ENCODE peak calls at places on chromosomes 6 and 20, in ten cellular contexts. S is upper lobe of right lung, Z is SJSA1, L is heart left ventricle, N is tibial nerve, K is IMR-90, V is breast epithelium, G is mucosa of descending colon, U is GM23248, X is hepatocyte. Y is an unnamed sample. For H3K9me3, the result is how much of the 10 kb centered on the place peaks cover.

GRCh38 chr6:137303436-137303835 is 84.3 kb upstream of the IFNGR1 start:
- DNase-seq in V (no peak), S (no peak), X (no peak), L (no peak), U (no peak), K (peak), G (no peak), Z (no peak), N (no peak), Y (no peak)

GRCh38 chr6:48092550-48093217 is 18.3 kb downstream of the PTCHD4 start:
- DNase-seq in V (no peak), G (no peak), U (no peak), N (no peak), K (no peak), X (no peak), L (no peak), S (no peak), Z (no peak), Y (no peak)

GRCh38 chr6:36834576-36835293 is 4.5 kb downstream of the CPNE5 start:
- DNase-seq in K (no peak), N (no peak), G (no peak), U (no peak), Z (no peak), L (no peak), S (no peak), X (no peak), V (no peak), Y (no peak)

GRCh38 chr6:11616200-11616611 is 78.7 kb downstream of the TMEM170B start:
- DNase-seq in N (no peak), G (no peak), V (no peak), X (no peak), L (no peak), Z (peak), S (no peak), K (peak), U (peak), Y (peak)

GRCh38 chr6:40710626-40711354 is 123.6 kb upstream of the LRFN2 start:
- DNase-seq in N (no peak), U (no peak), Z (no peak), V (no peak), K (no peak), X (no peak), G (no peak), S (no peak), L (peak), Y (no peak)

GRCh38 chr6:8707956-8708772 is 272.8 kb upstream of the SLC35B3 start:
- DNase-seq in L (no peak), S (peak), K (no peak), V (peak), G (no peak), U (peak), Z (no peak), X (peak), N (no peak), Y (peak)

GRCh38 chr6:85678000-85678601 is 35.4 kb upstream of the SYNCRIP start:
- DNase-seq in U (peak), N (no peak), X (no peak), L (no peak), G (no peak), V (no peak), S (no peak), K (no peak), Z (no peak), Y (no peak)

GRCh38 chr20:54429364-54429763 is 46.0 kb upstream of the DOK5 start:
- DNase-seq in G (no peak), X (no peak), V (no peak), U (no peak), L (no peak), S (no peak), N (no peak), Z (no peak), K (no peak), Y (no peak)

GRCh38 chr6:100454571-100455229 is 10.0 kb downstream of the SIM1 start:
- DNase-seq in Z (no peak), G (no peak), V (no peak), U (no peak), N (no peak), S (no peak), K (no peak), X (no peak), L (no peak), Y (no peak)

GRCh38 chr6:115570326-115570725 is 490.4 kb downstream of the FRK start:
- DNase-seq in L (no peak), V (no peak), Z (peak), G (no peak), X (no peak), N (no peak), S (no peak), U (no peak), K (peak), Y (no peak)

GRCh38 chr6:82337688-82338257 is 25.8 kb upstream of the TPBG start:
- DNase-seq in S (no peak), V (no peak), G (no peak), K (no peak), X (no peak), U (no peak), Z (no peak), N (no peak), L (no peak), Y (no peak)

GRCh38 chr20:4901031-4901818 is 100.1 kb downstream of the SLC23A2 start:
- DNase-seq in L (no peak), U (no peak), N (no peak), Z (no peak), X (no peak), S (no peak), V (no peak), K (no peak), G (no peak), Y (no peak)

GRCh38 chr6:155853011-155853410 is 397.4 kb upstream of the NOX3 start:
- DNase-seq in X (no peak), S (no peak), Z (no peak), U (no peak), V (no peak), L (no peak), N (no peak), G (no peak), K (no peak), Y (no peak)

GRCh38 chr6:128827675-128828464 is 55.1 kb upstream of the LAMA2 start:
- DNase-seq in N (no peak), G (no peak), V (no peak), K (peak), S (no peak), L (no peak), X (no peak), U (peak), Z (no peak), Y (no peak)

GRCh38 chr6:158818008-158818579 is 1.1 kb downstream of the EZR start:
- DNase-seq in G (peak), L (peak), Z (peak), X (peak), N (peak), K (peak), V (peak), U (peak), S (peak), Y (peak)

GRCh38 chr6:41939848-41940758 is 1.5 kb downstream of the CCND3 start:
- DNase-seq in S (no peak), K (peak), G (peak), L (no peak), U (peak), X (peak), V (no peak), Z (no peak), N (no peak), Y (no peak)

GRCh38 chr6:28212510-28213212 is 12.4 kb upstream of the ZSCAN9 start:
- DNase-seq in Z (peak), X (peak), K (peak), U (peak), V (no peak), N (no peak), S (peak), G (peak), L (no peak), Y (peak)

GRCh38 chr20:58618694-58619540 is 32.2 kb upstream of the STX16 start:
- DNase-seq in X (no peak), V (no peak), L (no peak), N (no peak), U (peak), S (no peak), Z (peak), K (peak), G (no peak), Y (no peak)

GRCh38 chr6:55776131-55776530 is 99.3 kb downstream of the BMP5 start:
- DNase-seq in V (no peak), G (no peak), X (peak), K (no peak), N (no peak), S (no peak), L (no peak), Z (no peak), U (no peak), Y (no peak)

GRCh38 chr20:21509597-21510331 is 4.1 kb downstream of the NKX2-2 start:
- DNase-seq in N (no peak), Z (no peak), U (peak), X (no peak), L (no peak), S (no peak), G (no peak), K (peak), V (no peak), Y (peak)

GRCh38 chr20:10553326-10553984 is 118.3 kb downstream of the SLX4IP start:
- DNase-seq in G (no peak), N (peak), U (peak), X (peak), L (peak), V (peak), Z (peak), S (peak), K (peak), Y (peak)

GRCh38 chr20:37484386-37484785 is 36.7 kb upstream of the NNAT start:
- DNase-seq in Z (no peak), V (no peak), U (no peak), S (peak), K (no peak), G (no peak), N (no peak), L (no peak), X (no peak), Y (no peak)

GRCh38 chr20:41738584-41739193 is 120.5 kb upstream of the CHD6 start:
- DNase-seq in K (peak), N (peak), U (peak), G (no peak), X (peak), L (peak), S (no peak), Z (peak), V (peak), Y (peak)

GRCh38 chr20:10672579-10673127 is 1.1 kb downstream of the JAG1 start:
- DNase-seq in Z (peak), L (peak), K (peak), S (peak), G (peak), N (no peak), X (peak), V (peak), U (peak), Y (peak)

GRCh38 chr6:134307074-134307473 is 10.8 kb downstream of the SGK1 start:
- DNase-seq in K (no peak), G (no peak), L (no peak), V (no peak), S (no peak), N (no peak), X (no peak), U (no peak), Z (no peak), Y (no peak)

GRCh38 chr6:112683926-112684325 is 336.8 kb downstream of the RFPL4B start:
- DNase-seq in S (no peak), K (peak), U (peak), X (no peak), Z (no peak), L (no peak), N (no peak), V (no peak), G (no peak), Y (no peak)

GRCh38 chr6:35483490-35483889 is 13.4 kb downstream of the TEAD3 start:
- DNase-seq in G (no peak), K (no peak), V (no peak), S (no peak), U (no peak), N (no peak), X (no peak), Z (no peak), L (no peak), Y (no peak)

GRCh38 chr6:166412911-166413384 is 30.2 kb upstream of the MPC1 start:
- DNase-seq in G (no peak), U (no peak), Z (no peak), V (no peak), X (no peak), L (no peak), S (no peak), N (no peak), K (no peak), Y (no peak)

GRCh38 chr6:33621396-33622388 is 570 bp downstream of the ITPR3 start:
- DNase-seq in L (no peak), S (peak), N (peak), V (no peak), K (no peak), U (peak), X (peak), Z (no peak), G (peak), Y (peak)

GRCh38 chr6:144893737-144894151 is 608.6 kb downstream of the UTRN start:
- DNase-seq in G (no peak), L (no peak), V (no peak), N (no peak), S (no peak), K (no peak), Z (peak), X (peak), U (no peak), Y (no peak)

GRCh38 chr6:158080849-158081656 is 87.0 kb downstream of the SERAC1 start:
- DNase-seq in L (no peak), X (no peak), Z (no peak), S (no peak), N (no peak), G (no peak), K (no peak), U (no peak), V (no peak), Y (no peak)

GRCh38 chr20:44073675-44074071 is 113.3 kb downstream of the JPH2 start:
- DNase-seq in K (no peak), Z (no peak), S (peak), V (no peak), G (no peak), L (no peak), X (no peak), N (no peak), U (no peak), Y (no peak)

GRCh38 chr20:214383-214782 is 12.7 kb upstream of the DEFB129 start:
- DNase-seq in V (no peak), L (no peak), Z (no peak), N (no peak), G (no peak), U (no peak), K (no peak), X (no peak), S (no peak), Y (no peak)

GRCh38 chr6:79257381-79258205 is 23.1 kb upstream of the HMGN3 start:
- DNase-seq in S (no peak), K (peak), V (no peak), X (peak), L (no peak), G (no peak), Z (no peak), U (peak), N (no peak), Y (peak)

GRCh38 chr6:116615937-116616756 is at the start of gene RSPH4A:
- DNase-seq in U (peak), S (peak), Z (peak), L (peak), G (peak), X (peak), K (peak), V (peak), N (peak), Y (peak)

GRCh38 chr20:6490849-6491248 is 276.6 kb upstream of the BMP2 start:
- DNase-seq in X (peak), N (no peak), G (no peak), K (no peak), V (no peak), L (no peak), Z (no peak), U (no peak), S (no peak), Y (no peak)

GRCh38 chr6:392441-393390 is 1.2 kb downstream of the IRF4 start:
- DNase-seq in V (no peak), N (no peak), X (no peak), K (no peak), L (no peak), S (no peak), Z (no peak), U (peak), G (no peak), Y (no peak)

GRCh38 chr20:9985281-9985680 is 49.5 kb upstream of the ANKEF1 start:
- DNase-seq in V (no peak), K (no peak), S (no peak), G (no peak), N (no peak), Z (no peak), X (no peak), L (no peak), U (no peak), Y (no peak)

GRCh38 chr6:30282522-30282921 is 44.2 kb upstream of the TRIM39 start:
- DNase-seq in G (no peak), S (no peak), U (no peak), K (no peak), X (no peak), N (no peak), L (no peak), V (no peak), Z (no peak), Y (no peak)
- H3K9me3 ChIP-seq in G (half or more), S (half or more), U (under half), K (under half), X (half or more), N (half or more), L (under half), V (half or more), Z (under half), Y (under half)

DNA sequence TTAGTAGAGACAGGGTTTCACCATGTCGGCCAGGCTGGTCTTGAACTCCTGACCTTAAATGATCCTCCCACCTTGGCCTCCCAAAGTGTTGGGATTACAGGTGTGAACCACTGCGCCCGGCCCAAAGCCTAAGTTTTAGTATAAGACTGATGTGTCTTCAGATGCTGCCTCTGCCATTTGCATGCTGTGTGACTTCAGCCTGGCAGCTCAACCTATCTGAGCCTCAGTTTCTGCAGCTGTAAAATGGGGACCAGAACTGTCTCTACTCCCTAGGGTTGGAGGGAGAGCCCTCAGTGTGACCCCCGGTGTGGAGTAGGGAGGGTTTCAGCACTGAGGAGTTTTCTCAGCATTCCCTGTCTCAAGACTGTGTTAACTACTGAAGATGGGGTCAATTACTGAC is 64.6 kb downstream of the PHACTR3 start:
- DNase-seq in K (no peak), U (no peak), G (no peak), N (no peak), S (no peak), X (no peak), Z (no peak), L (no peak), V (no peak), Y (no peak)
- H3K9me3 ChIP-seq in K (half or more), U (under half), G (under half), N (under half), S (under half), X (under half), Z (under half), L (under half), V (under half), Y (under half)

GRCh38 chr6:140773276-140773675 is 1359.4 kb upstream of the GJE1 start:
- DNase-seq in Z (no peak), N (no peak), X (no peak), L (no peak), U (no peak), S (no peak), K (no peak), G (no peak), V (no peak), Y (no peak)

GRCh38 chr6:140766999-140767398 is 1365.7 kb upstream of the GJE1 start:
- DNase-seq in U (no peak), K (no peak), V (no peak), S (no peak), N (no peak), G (no peak), X (no peak), Z (no peak), L (no peak), Y (no peak)

GRCh38 chr6:140774080-140774505 is 1358.6 kb upstream of the GJE1 start:
- DNase-seq in N (no peak), K (peak), L (peak), G (no peak), U (peak), Z (peak), V (no peak), X (peak), S (no peak), Y (peak)

DNA sequence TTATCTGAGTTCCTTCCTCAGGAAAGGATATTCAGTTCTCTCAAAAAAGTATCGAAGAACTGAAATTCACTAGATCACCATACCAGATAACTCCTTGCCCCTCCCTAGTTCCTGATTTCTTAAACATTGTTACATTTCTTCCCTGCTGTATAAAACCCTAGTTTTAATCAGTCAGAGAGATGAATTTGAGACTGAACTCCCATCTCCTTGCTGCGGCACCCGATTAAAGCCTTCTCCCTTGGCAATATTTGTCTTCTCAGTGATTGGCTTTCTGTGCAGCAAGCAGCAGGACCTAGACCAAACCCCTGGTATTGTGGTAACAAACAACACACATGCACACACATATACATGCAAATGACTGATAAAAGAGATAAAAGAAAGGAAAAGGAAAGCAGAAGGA is 1364.6 kb upstream of the GJE1 start:
- DNase-seq in G (no peak), U (no peak), K (no peak), N (no peak), L (no peak), V (no peak), S (no peak), Z (no peak), X (no peak), Y (no peak)
- H3K9me3 ChIP-seq in G (under half), U (under half), K (under half), N (under half), L (under half), V (under half), S (under half), Z (under half), X (under half), Y (under half)

GRCh38 chr6:70714716-70715257 is 47.1 kb downstream of the SMAP1 start:
- DNase-seq in N (no peak), U (no peak), K (no peak), Z (no peak), V (no peak), X (no peak), G (no peak), S (no peak), L (no peak), Y (no peak)
- H3K9me3 ChIP-seq in N (under half), U (under half), K (under half), Z (under half), V (under half), X (under half), G (under half), S (under half), L (under half), Y (under half)

GRCh38 chr6:106901062-106901461 is 73.5 kb downstream of the CD24 start:
- DNase-seq in U (no peak), Z (no peak), X (no peak), K (no peak), G (no peak), V (no peak), S (no peak), N (no peak), L (no peak), Y (no peak)
- H3K9me3 ChIP-seq in U (under half), Z (under half), X (under half), K (under half), G (under half), V (under half), S (under half), N (under half), L (under half), Y (under half)

GRCh38 chr6:80404889-80405288 is 298.4 kb downstream of the BCKDHB start:
- DNase-seq in X (no peak), U (no peak), N (no peak), G (no peak), S (no peak), L (no peak), K (no peak), V (no peak), Z (no peak), Y (no peak)
- H3K9me3 ChIP-seq in X (under half), U (under half), N (under half), G (under half), S (under half), L (under half), K (under half), V (under half), Z (under half), Y (under half)

GRCh38 chr20:57225197-57225733 is 41.2 kb downstream of the BMP7 start:
- DNase-seq in X (no peak), G (no peak), V (no peak), Z (no peak), S (no peak), L (no peak), U (no peak), N (no peak), K (no peak), Y (no peak)

GRCh38 chr20:57224641-57225138 is 41.8 kb downstream of the BMP7 start:
- DNase-seq in N (no peak), L (no peak), U (peak), S (no peak), Z (no peak), V (no peak), K (no peak), X (no peak), G (no peak), Y (peak)

GRCh38 chr20:57223648-57224489 is 42.6 kb downstream of the BMP7 start:
- DNase-seq in L (no peak), X (no peak), G (no peak), U (peak), S (no peak), N (peak), K (no peak), V (no peak), Z (no peak), Y (peak)

GRCh38 chr20:57222631-57222950 is 43.9 kb downstream of the BMP7 start:
- DNase-seq in L (no peak), X (no peak), Z (no peak), V (no peak), G (no peak), S (no peak), K (no peak), U (no peak), N (no peak), Y (peak)

DNA sequence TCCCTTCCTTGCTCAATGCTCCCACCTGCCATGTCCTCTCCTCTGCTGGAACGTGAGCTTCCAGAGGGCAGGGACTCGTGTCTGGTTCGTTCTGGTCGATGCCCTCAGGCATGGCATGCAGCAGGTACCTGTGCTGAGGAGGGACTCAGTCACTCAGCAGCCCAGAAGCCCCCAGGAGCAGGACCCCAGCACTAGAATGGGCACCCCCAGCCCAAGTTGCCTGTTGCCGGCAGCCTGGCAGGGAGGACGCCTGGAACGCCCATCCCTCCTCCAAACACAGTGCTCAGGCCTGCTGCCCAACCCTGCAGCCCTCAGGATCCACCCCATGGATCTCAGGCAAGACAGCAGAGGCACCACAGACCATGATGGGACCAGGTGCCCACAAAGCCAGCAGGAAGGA is 40.6 kb downstream of the BMP7 start:
- DNase-seq in N (no peak), V (no peak), U (no peak), X (no peak), G (no peak), K (no peak), S (no peak), Z (no peak), L (no peak), Y (no peak)
- H3K9me3 ChIP-seq in N (under half), V (under half), U (under half), X (under half), G (under half), K (under half), S (under half), Z (under half), L (under half), Y (under half)